ENCODE peak calls at places on chromosomes 12 and 14, in six cellular contexts. J is lung; N is naive B cell; G is type B pancreatic cell; U is left cardiac atrium; O is stimulated activated CD4-positive, alpha-beta T cell treated with anti-CD3 and anti-CD28 coated beads, Interleukin-2, amount 100 ng/mL, for 24 hours. Q is an unnamed sample.

GRCh38 chr14:81256289-81256960 is 35.7 kb upstream of the GTF2A1 start:
- DNase-seq in N (peak; percentile 26), G (no peak), U (no peak), J (no peak), O (no peak), Q (no peak)

GRCh38 chr14:100143934-100144333 is 15.5 kb downstream of the DEGS2 start:
- DNase-seq in O (no peak), N (no peak), U (no peak), J (no peak), G (no peak), Q (no peak)

GRCh38 chr14:100004392-100004791 is 60.8 kb upstream of the EVL start:
- DNase-seq in J (no peak), N (no peak), G (no peak), O (no peak), U (no peak), Q (no peak)

GRCh38 chr14:58796636-58797429 is 159.1 kb downstream of the DACT1 start:
- DNase-seq in G (no peak), U (no peak), N (no peak), O (no peak), J (peak; percentile 62), Q (no peak)

GRCh38 chr12:82314406-82314892 is 43.7 kb downstream of the CCDC59 start:
- DNase-seq in G (no peak), J (no peak), N (no peak), O (no peak), U (no peak), Q (no peak)

GRCh38 chr12:30909088-30909688 is 17.4 kb upstream of the TSPAN11 start:
- DNase-seq in U (no peak), J (no peak), N (no peak), G (no peak), O (no peak), Q (no peak)

GRCh38 chr14:22994762-22995275 is 12.5 kb upstream of the AJUBA start:
- DNase-seq in J (peak; percentile 64), N (peak; percentile 20), G (no peak), U (no peak), O (peak; percentile 24), Q (no peak)

GRCh38 chr12:65492997-65493892 is 214.8 kb downstream of the MSRB3 start:
- DNase-seq in G (no peak), N (no peak), J (no peak), U (no peak), O (no peak), Q (no peak)

GRCh38 chr12:79151956-79152355 is 287.4 kb downstream of the SYT1 start:
- DNase-seq in G (no peak), N (no peak), J (no peak), O (no peak), U (no peak), Q (no peak)

GRCh38 chr14:64434528-64434927 is 30.8 kb upstream of the AKAP5 start:
- DNase-seq in O (no peak), G (no peak), U (no peak), J (no peak), N (no peak), Q (no peak)

GRCh38 chr12:122917508-122918227 is 21.7 kb upstream of the VPS37B start:
- DNase-seq in J (peak; percentile 70), G (no peak), O (no peak), N (no peak), U (peak; percentile 43), Q (peak; percentile 55)

GRCh38 chr14:65412881-65413738 is 580 bp downstream of the FUT8 start:
- DNase-seq in U (no peak), J (peak; percentile 64), G (no peak), N (peak; percentile 73), O (peak; percentile 39), Q (no peak)

GRCh38 chr12:70060634-70061033 is 182.6 kb upstream of the CNOT2 start:
- DNase-seq in G (no peak), N (no peak), J (no peak), U (no peak), O (no peak), Q (no peak)

GRCh38 chr14:91870001-91870400 is 2.7 kb upstream of the TC2N start:
- DNase-seq in N (no peak), J (no peak), U (no peak), O (peak; percentile 48), G (no peak), Q (no peak)

GRCh38 chr14:44854114-44854513 is 107.6 kb downstream of the KLHL28 start:
- DNase-seq in N (no peak), J (no peak), U (no peak), O (peak; percentile 4), G (no peak), Q (no peak)

GRCh38 chr14:58693048-58693447 is 55.3 kb downstream of the DACT1 start:
- DNase-seq in J (no peak), N (no peak), U (no peak), G (no peak), O (no peak), Q (no peak)

GRCh38 chr12:47813491-47814196 is 6.1 kb downstream of the HDAC7 start:
- DNase-seq in J (no peak), N (peak; percentile 38), O (no peak), G (no peak), U (no peak), Q (no peak)

GRCh38 chr12:108457006-108457733 is 57.9 kb upstream of the FICD start:
- DNase-seq in N (peak; percentile 7), J (no peak), G (no peak), O (no peak), U (no peak), Q (peak; percentile 9)

Q was measured in GM04503.